ENCODE peak calls at places on chromosome 9, in seven cellular contexts. U is CD8-positive, alpha-beta T cell; S is fibroblast of lung; I is ovary; V is GM23338; T is RWPE1; A is IMR-90. F is an unnamed sample.
A peak's percentile ranks its signal among the peaks of the same experiment; 100 is the strongest.

GRCh38 chr9:108535526-108535925 is 320.3 kb downstream of the ACTL7B start:
- DNase-seq in U (no peak), S (peak; percentile 20), I (no peak), V (peak; percentile 50), T (no peak), A (no peak), F (no peak)

GRCh38 chr9:130689937-130690700 is 3.5 kb upstream of the EXOSC2 start:
- DNase-seq in U (no peak), S (peak; percentile 99), I (peak; percentile 84), V (peak; percentile 95), T (peak; percentile 99), A (peak; percentile 94), F (peak; percentile 66)

GRCh38 chr9:133323211-133323610 is 12.8 kb downstream of the SURF6 start:
- DNase-seq in U (no peak), S (no peak), I (no peak), V (no peak), T (no peak), A (no peak), F (no peak)

GRCh38 chr9:137799630-137799983 is 78.0 kb upstream of the CACNA1B start:
- DNase-seq in U (no peak), S (no peak), I (no peak), V (no peak), T (no peak), A (no peak), F (no peak)

GRCh38 chr9:108412755-108413154 is 443.0 kb downstream of the ACTL7B start:
- DNase-seq in U (no peak), S (no peak), I (no peak), V (peak; percentile 93), T (no peak), A (peak; percentile 11), F (no peak)

GRCh38 chr9:129331366-129331765 is 153.3 kb upstream of the IER5L start:
- DNase-seq in U (no peak), S (no peak), I (no peak), V (no peak), T (no peak), A (no peak), F (no peak)

GRCh38 chr9:82206490-82206889 is 217.9 kb downstream of the SPATA31D1 start:
- DNase-seq in U (no peak), S (no peak), I (no peak), V (no peak), T (peak; percentile 20), A (no peak), F (no peak)

GRCh38 chr9:126000256-126000655 is 253.1 kb downstream of the PBX3 start:
- DNase-seq in U (no peak), S (no peak), I (no peak), V (no peak), T (no peak), A (no peak), F (peak; percentile 38)

GRCh38 chr9:98287383-98287782 is 31.9 kb upstream of the TBC1D2 start:
- DNase-seq in U (no peak), S (no peak), I (no peak), V (peak; percentile 72), T (peak; percentile 77), A (no peak), F (no peak)

GRCh38 chr9:136052433-136052880 is 42.6 kb downstream of the NACC2 start:
- DNase-seq in U (no peak), S (no peak), I (peak; percentile 28), V (peak; percentile 62), T (peak; percentile 55), A (no peak), F (peak; percentile 83)

GRCh38 chr9:113431181-113431580 is 20.6 kb downstream of the C9orf43 start:
- DNase-seq in U (no peak), S (no peak), I (no peak), V (no peak), T (no peak), A (no peak), F (no peak)

GRCh38 chr9:109940536-109940935 is 160.5 kb downstream of the PALM2AKAP2 start:
- DNase-seq in U (no peak), S (no peak), I (no peak), V (no peak), T (no peak), A (no peak), F (no peak)

GRCh38 chr9:131612851-131613250 is 67.5 kb downstream of the PRRT1B start:
- DNase-seq in U (no peak), S (no peak), I (no peak), V (no peak), T (no peak), A (no peak), F (peak; percentile 29)

GRCh38 chr9:115668506-115668905 is 485.1 kb upstream of the PAPPA start:
- DNase-seq in U (no peak), S (peak; percentile 77), I (no peak), V (no peak), T (peak; percentile 76), A (peak; percentile 94), F (no peak)

GRCh38 chr9:38254756-38255155 is 137.7 kb upstream of the ALDH1B1 start:
- DNase-seq in U (no peak), S (no peak), I (no peak), V (no peak), T (no peak), A (no peak), F (no peak)

GRCh38 chr9:70411930-70412677 is 2.4 kb downstream of the KLF9 start:
- DNase-seq in U (peak; percentile 51), S (peak; percentile 94), I (peak; percentile 71), V (peak; percentile 72), T (peak; percentile 95), A (peak; percentile 71), F (peak; percentile 84)

GRCh38 chr9:137113385-137114159 is 961 bp downstream of the DPP7 start:
- DNase-seq in U (no peak), S (no peak), I (no peak), V (peak; percentile 51), T (no peak), A (no peak), F (no peak)

GRCh38 chr9:137511758-137512463 is 38.3 kb downstream of the PNPLA7 start:
- DNase-seq in U (no peak), S (no peak), I (no peak), V (no peak), T (no peak), A (no peak), F (no peak)

GRCh38 chr9:82882133-82882532 is 180.8 kb downstream of the RASEF start:
- DNase-seq in U (no peak), S (no peak), I (no peak), V (peak; percentile 22), T (no peak), A (peak; percentile 13), F (no peak)

GRCh38 chr9:97633859-97634485 is 351 bp downstream of the NCBP1 start:
- DNase-seq in U (peak; percentile 4), S (no peak), I (no peak), V (peak; percentile 31), T (peak; percentile 15), A (peak; percentile 5), F (no peak)

GRCh38 chr9:79652598-79652997 is 80.8 kb downstream of the TLE4 start:
- DNase-seq in U (no peak), S (no peak), I (no peak), V (no peak), T (no peak), A (peak; percentile 53), F (no peak)

GRCh38 chr9:126304207-126304945 is 22.3 kb upstream of the MVB12B start:
- DNase-seq in U (no peak), S (no peak), I (no peak), V (no peak), T (no peak), A (no peak), F (no peak)

GRCh38 chr9:76852026-76852425 is 53.9 kb downstream of the PRUNE2 start:
- DNase-seq in U (no peak), S (no peak), I (no peak), V (no peak), T (no peak), A (no peak), F (no peak)
- H3K27ac ChIP-seq in U (no peak overlapping the region), S (no peak overlapping the region), I (no peak overlapping the region), V (no peak overlapping the region), T (no peak overlapping the region), A (no peak overlapping the region), F (no peak overlapping the region)

DNA sequence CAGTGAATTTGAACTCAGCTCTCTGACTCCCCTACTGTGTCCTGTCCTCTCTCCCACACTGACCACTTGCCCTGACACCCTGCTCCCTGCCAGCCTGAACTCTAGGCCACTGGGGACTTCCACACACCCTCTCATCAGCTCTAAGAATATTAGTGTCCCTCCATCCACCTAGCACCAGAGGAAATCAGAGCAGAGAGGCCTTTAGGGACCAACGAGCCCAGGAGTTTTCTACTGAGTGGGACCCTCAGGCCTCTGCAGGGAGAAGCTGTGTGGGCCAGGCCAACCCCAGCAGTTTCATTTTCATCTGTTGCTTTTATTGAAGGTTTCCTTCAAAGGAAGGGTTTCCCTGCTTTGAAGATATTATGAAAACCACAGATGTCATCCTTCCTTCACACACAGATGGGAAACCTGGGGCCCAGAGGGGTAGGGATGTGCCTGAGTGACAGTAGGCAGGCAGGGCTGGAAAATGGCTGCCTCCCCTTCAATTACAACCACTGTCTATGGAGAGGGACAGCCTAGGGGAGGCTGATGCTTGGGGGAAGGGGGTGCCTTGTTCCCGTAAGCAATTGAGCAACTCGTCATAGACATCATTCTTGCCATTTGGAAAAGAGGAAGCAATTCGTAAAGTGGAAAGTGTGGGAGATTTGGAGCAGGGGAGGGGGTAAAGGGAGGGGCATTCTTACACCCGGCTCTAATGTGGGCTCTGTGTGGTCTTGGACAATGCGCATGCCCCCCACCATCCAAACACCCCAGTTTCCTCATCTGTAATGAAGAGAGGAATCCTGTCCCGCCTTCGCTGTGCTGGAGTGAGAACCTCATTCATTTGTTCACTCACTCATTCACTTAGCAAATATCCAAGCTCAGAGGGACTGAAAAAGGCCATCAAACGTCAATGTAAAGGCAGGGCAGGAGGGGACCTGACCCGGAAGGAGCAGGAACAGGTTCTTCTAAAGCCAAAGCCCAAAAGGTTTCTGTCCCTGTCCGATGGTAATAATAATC is 3.9 kb downstream of the GLIPR2 start:
- DNase-seq in U (no peak), S (no peak), I (no peak), V (no peak), T (no peak), A (no peak), F (no peak)
- H3K27ac ChIP-seq in U (no peak overlapping the region), S (no peak overlapping the region), I (no peak overlapping the region), V (no peak overlapping the region), T (no peak overlapping the region), A (no peak overlapping the region), F (peak overlapping the region; percentile 34)

GRCh38 chr9:124077915-124078572 is 66.5 kb downstream of the LHX2 start:
- DNase-seq in U (no peak), S (no peak), I (no peak), V (no peak), T (peak; percentile 69), A (no peak), F (no peak)
- H3K27ac ChIP-seq in U (no peak overlapping the region), S (no peak overlapping the region), I (no peak overlapping the region), V (no peak overlapping the region), T (peak overlapping the region; percentile 66), A (no peak overlapping the region), F (no peak overlapping the region)

GRCh38 chr9:76644647-76645250 is 119.5 kb upstream of the PCA3 start:
- DNase-seq in U (no peak), S (no peak), I (no peak), V (no peak), T (no peak), A (no peak), F (no peak)
- H3K27ac ChIP-seq in U (no peak overlapping the region), S (no peak overlapping the region), I (no peak overlapping the region), V (no peak overlapping the region), T (no peak overlapping the region), A (no peak overlapping the region), F (no peak overlapping the region)

GRCh38 chr9:14677872-14678271 is 15.4 kb downstream of the ZDHHC21 start:
- DNase-seq in U (no peak), S (no peak), I (no peak), V (no peak), T (no peak), A (no peak), F (no peak)
- H3K27ac ChIP-seq in U (no peak overlapping the region), S (no peak overlapping the region), I (no peak overlapping the region), V (no peak overlapping the region), T (no peak overlapping the region), A (no peak overlapping the region), F (no peak overlapping the region)